ENCODE peak calls at places on chromosomes 13 and 19, in ten cellular contexts. C is thoracic aorta, R is MM.1S, D is neural progenitor cell, P is brain microvascular endothelial cell, Y is pancreas, B is PC-3, X is HFF-Myc, I is AG10803, N is WERI-Rb-1. W is an unnamed sample.

GRCh38 chr13:39370554-39370953 is 232.4 kb downstream of the LHFPL6 start:
- DNase-seq in P (no peak), X (no peak), C (no peak), B (no peak), D (no peak), I (peak; percentile 78), N (no peak), Y (no peak), R (no peak), W (no peak)

GRCh38 chr13:21590231-21590630 is 13.7 kb downstream of the MICU2 start:
- DNase-seq in P (no peak), D (no peak), X (no peak), Y (no peak), B (no peak), N (no peak), R (no peak), C (no peak), I (no peak), W (no peak)

GRCh38 chr19:54389556-54389955 is 24.8 kb upstream of the LAIR1 start:
- DNase-seq in B (no peak), X (no peak), C (no peak), Y (no peak), I (no peak), R (no peak), P (no peak), D (no peak), N (no peak), W (no peak)

GRCh38 chr19:42275517-42275916 is 6.5 kb downstream of the CIC start:
- DNase-seq in N (no peak), I (no peak), D (no peak), R (peak; percentile 2), B (no peak), C (no peak), X (no peak), P (no peak), Y (no peak), W (no peak)

GRCh38 chr19:18415177-18415867 is 3.9 kb upstream of the SSBP4 start:
- DNase-seq in B (no peak), C (no peak), P (peak; percentile 76), Y (no peak), X (peak; percentile 89), I (peak; percentile 88), D (no peak), N (no peak), R (no peak), W (no peak)

GRCh38 chr19:15701757-15702589 is 25.9 kb upstream of the OR10H2 start:
- DNase-seq in C (no peak), B (no peak), I (no peak), N (no peak), R (no peak), P (no peak), Y (no peak), X (no peak), D (no peak), W (no peak)

GRCh38 chr13:65803706-65804392 is 1426.3 kb downstream of the PCDH9 start:
- DNase-seq in Y (no peak), R (no peak), B (no peak), C (no peak), I (no peak), X (no peak), D (no peak), N (no peak), P (no peak), W (no peak)

GRCh38 chr13:109412232-109412935 is 374.0 kb downstream of the IRS2 start:
- DNase-seq in N (peak; percentile 97), Y (no peak), C (no peak), B (peak; percentile 39), X (no peak), D (peak; percentile 77), R (no peak), I (peak; percentile 35), P (peak; percentile 70), W (no peak)

GRCh38 chr13:34076943-34077703 is 259.2 kb downstream of the RFC3 start:
- DNase-seq in C (no peak), Y (no peak), B (peak; percentile 48), I (peak; percentile 73), P (peak; percentile 41), D (peak; percentile 3), N (no peak), X (peak; percentile 52), R (peak; percentile 23), W (no peak)

GRCh38 chr19:3804429-3804828 is 18.2 kb upstream of the MATK start:
- DNase-seq in I (no peak), D (no peak), X (no peak), B (no peak), P (no peak), C (no peak), N (no peak), Y (no peak), R (no peak), W (no peak)

GRCh38 chr19:3803986-3804385 is 17.8 kb upstream of the MATK start:
- DNase-seq in B (no peak), I (no peak), R (no peak), X (no peak), P (no peak), D (no peak), N (no peak), Y (no peak), C (no peak), W (no peak)

GRCh38 chr19:3798137-3798536 is 12.0 kb upstream of the MATK start:
- DNase-seq in Y (no peak), N (no peak), I (peak; percentile 8), D (no peak), C (no peak), P (no peak), B (no peak), R (no peak), X (no peak), W (no peak)

GRCh38 chr19:3803114-3803888 is 17.1 kb upstream of the MATK start:
- DNase-seq in P (no peak), Y (no peak), R (no peak), N (no peak), B (no peak), C (no peak), I (no peak), X (no peak), D (no peak), W (no peak)

GRCh38 chr19:3801412-3802096 is 15.4 kb upstream of the MATK start:
- DNase-seq in P (peak; percentile 4), I (no peak), R (no peak), C (no peak), Y (no peak), D (peak; percentile 72), X (no peak), B (peak; percentile 10), N (no peak), W (no peak)
- H3K4me3 ChIP-seq in P (no peak overlapping the region), I (no peak overlapping the region), R (no peak overlapping the region), C (peak overlapping the region; percentile 51), Y (no peak overlapping the region), D (peak overlapping the region; percentile 47), X (no peak overlapping the region), B (no peak overlapping the region), N (no peak overlapping the region), W (no peak overlapping the region)

GRCh38 chr19:5031231-5032100 is 62.6 kb downstream of the KDM4B start:
- DNase-seq in Y (peak; percentile 85), X (no peak), R (peak; percentile 72), C (no peak), P (peak; percentile 70), B (peak; percentile 92), D (peak; percentile 92), I (peak; percentile 63), N (peak; percentile 88), W (peak; percentile 29)

GRCh38 chr19:5030136-5030820 is 61.4 kb downstream of the KDM4B start:
- DNase-seq in X (no peak), C (no peak), R (no peak), N (no peak), I (no peak), D (no peak), B (no peak), P (no peak), Y (no peak), W (no peak)

GRCh38 chr19:5030822-5031221 is 61.9 kb downstream of the KDM4B start:
- DNase-seq in D (no peak), B (no peak), N (no peak), C (no peak), Y (no peak), R (no peak), X (no peak), P (no peak), I (no peak), W (no peak)

GRCh38 chr19:5035105-5035761 is 66.3 kb downstream of the KDM4B start:
- DNase-seq in R (no peak), C (no peak), N (no peak), Y (peak; percentile 32), B (no peak), D (no peak), I (no peak), X (no peak), P (no peak), W (no peak)

GRCh38 chr19:5032101-5032967 is 63.4 kb downstream of the KDM4B start:
- DNase-seq in R (no peak), I (no peak), N (no peak), Y (no peak), P (peak; percentile 11), B (no peak), X (no peak), D (peak; percentile 29), C (no peak), W (no peak)
- TF ChIP-seq CTCF in R (no peak), I (no peak), N (no peak), Y (no peak), P (peak; percentile 36), B (no peak), X (no peak), D (no peak), C (no peak), W (no peak)

DNA sequence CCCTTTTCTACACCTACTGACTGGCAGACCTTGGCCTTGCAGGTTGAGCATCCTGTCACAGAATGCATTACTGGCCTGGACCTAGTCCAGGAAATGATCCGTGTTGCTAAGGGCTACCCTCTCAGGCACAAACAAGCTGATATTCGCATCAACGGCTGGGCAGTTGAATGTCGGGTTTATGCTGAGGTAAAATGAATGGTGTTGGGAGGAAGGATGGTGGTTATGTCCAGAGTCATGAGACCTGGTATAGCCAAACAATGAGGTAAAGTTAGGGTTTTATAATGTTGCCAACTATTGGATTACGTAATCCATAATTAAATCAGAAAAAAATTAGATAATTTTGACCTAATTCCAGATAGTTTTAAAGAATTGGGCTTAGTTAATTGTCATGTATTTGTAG is 212.5 kb downstream of the PCCA start:
- DNase-seq in X (no peak), R (no peak), N (peak; percentile 31), D (no peak), B (no peak), Y (no peak), I (no peak), C (no peak), P (no peak), W (no peak)
- H3K4me3 ChIP-seq in X (no peak overlapping the region), R (no peak overlapping the region), N (no peak overlapping the region), D (no peak overlapping the region), B (no peak overlapping the region), Y (no peak overlapping the region), I (no peak overlapping the region), C (no peak overlapping the region), P (no peak overlapping the region), W (no peak overlapping the region)

GRCh38 chr19:47110521-47111080 is 3.0 kb downstream of the ZC3H4 start:
- DNase-seq in I (no peak), N (peak; percentile 60), P (no peak), D (peak; percentile 38), B (peak; percentile 26), X (no peak), Y (no peak), R (no peak), C (no peak), W (no peak)
- TF ChIP-seq CTCF in I (no peak), N (no peak), P (no peak), D (no peak), B (no peak), X (no peak), Y (no peak), R (no peak), C (no peak), W (no peak)